ENCODE peak calls at places on chromosomes 2 and 18, in nine cellular contexts. One of them, this sample, is unnamed.

GRCh38 chr18:56112984-56113383 is 525.0 kb upstream of the TCF4 start:
- DNase-seq in GM06990: no peak
- DNase-seq in BJ: no peak
- DNase-seq in H9: no peak
- DNase-seq in colonic mucosa: no peak
- DNase-seq in GM12878: peak; percentile 4
- DNase-seq in A549: no peak
- DNase-seq in type B pancreatic cell: no peak
- DNase-seq in glutamatergic neuron: no peak
- DNase-seq in this sample: no peak

GRCh38 chr2:197576631-197577030 is 60.8 kb downstream of the MOB4 start:
- DNase-seq in BJ: peak; percentile 15
- DNase-seq in glutamatergic neuron: no peak
- DNase-seq in H9: no peak
- DNase-seq in colonic mucosa: no peak
- DNase-seq in GM06990: no peak
- DNase-seq in GM12878: no peak
- DNase-seq in A549: peak; percentile 24
- DNase-seq in type B pancreatic cell: no peak
- DNase-seq in this sample: no peak

GRCh38 chr2:128644745-128645256 is 326.1 kb upstream of the HS6ST1 start:
- DNase-seq in H9: peak; percentile 90
- DNase-seq in GM06990: no peak
- DNase-seq in GM12878: no peak
- DNase-seq in colonic mucosa: no peak
- DNase-seq in BJ: no peak
- DNase-seq in glutamatergic neuron: peak; percentile 9
- DNase-seq in A549: no peak
- DNase-seq in type B pancreatic cell: peak; percentile 54
- DNase-seq in this sample: no peak

GRCh38 chr2:138630164-138630563 is 128.6 kb downstream of the SPOPL start:
- DNase-seq in colonic mucosa: no peak
- DNase-seq in glutamatergic neuron: peak; percentile 76
- DNase-seq in type B pancreatic cell: no peak
- DNase-seq in H9: no peak
- DNase-seq in GM06990: no peak
- DNase-seq in GM12878: no peak
- DNase-seq in A549: no peak
- DNase-seq in BJ: no peak
- DNase-seq in this sample: no peak

GRCh38 chr18:21682276-21683051 is 22.1 kb downstream of the ABHD3 start:
- DNase-seq in GM06990: peak; percentile 61
- DNase-seq in type B pancreatic cell: no peak
- DNase-seq in H9: no peak
- DNase-seq in colonic mucosa: no peak
- DNase-seq in A549: no peak
- DNase-seq in GM12878: peak; percentile 39
- DNase-seq in glutamatergic neuron: no peak
- DNase-seq in BJ: peak; percentile 45
- DNase-seq in this sample: no peak

GRCh38 chr2:83860320-83860719 is 598.8 kb downstream of the SUCLG1 start:
- DNase-seq in colonic mucosa: no peak
- DNase-seq in A549: no peak
- DNase-seq in GM06990: no peak
- DNase-seq in glutamatergic neuron: no peak
- DNase-seq in H9: no peak
- DNase-seq in type B pancreatic cell: no peak
- DNase-seq in BJ: no peak
- DNase-seq in GM12878: no peak
- DNase-seq in this sample: no peak

GRCh38 chr18:50917021-50917420 is 38.1 kb downstream of the ME2 start:
- DNase-seq in GM12878: no peak
- DNase-seq in glutamatergic neuron: no peak
- DNase-seq in A549: no peak
- DNase-seq in H9: no peak
- DNase-seq in BJ: no peak
- DNase-seq in type B pancreatic cell: no peak
- DNase-seq in colonic mucosa: no peak
- DNase-seq in GM06990: no peak
- DNase-seq in this sample: no peak

GRCh38 chr2:11467749-11468148 is 1.8 kb upstream of the E2F6 start:
- DNase-seq in A549: no peak
- DNase-seq in type B pancreatic cell: no peak
- DNase-seq in H9: no peak
- DNase-seq in colonic mucosa: no peak
- DNase-seq in GM12878: no peak
- DNase-seq in GM06990: no peak
- DNase-seq in BJ: no peak
- DNase-seq in glutamatergic neuron: no peak
- DNase-seq in this sample: no peak

GRCh38 chr18:22912835-22913234 is 20.3 kb upstream of the RBBP8 start:
- DNase-seq in GM12878: no peak
- DNase-seq in type B pancreatic cell: no peak
- DNase-seq in BJ: no peak
- DNase-seq in colonic mucosa: no peak
- DNase-seq in H9: no peak
- DNase-seq in GM06990: no peak
- DNase-seq in glutamatergic neuron: no peak
- DNase-seq in A549: no peak
- DNase-seq in this sample: no peak

GRCh38 chr2:36318547-36318946 is 37.0 kb upstream of the CRIM1 start:
- DNase-seq in glutamatergic neuron: no peak
- DNase-seq in GM12878: no peak
- DNase-seq in colonic mucosa: no peak
- DNase-seq in BJ: no peak
- DNase-seq in GM06990: no peak
- DNase-seq in H9: no peak
- DNase-seq in type B pancreatic cell: no peak
- DNase-seq in A549: no peak
- DNase-seq in this sample: no peak

GRCh38 chr18:79200546-79201268 is 131.5 kb downstream of the ATP9B start:
- DNase-seq in BJ: no peak
- DNase-seq in GM12878: no peak
- DNase-seq in H9: peak; percentile 85
- DNase-seq in type B pancreatic cell: no peak
- DNase-seq in glutamatergic neuron: peak; percentile 50
- DNase-seq in A549: no peak
- DNase-seq in GM06990: peak; percentile 50
- DNase-seq in colonic mucosa: peak; percentile 29
- DNase-seq in this sample: no peak

GRCh38 chr2:10157293-10157692 is 34.8 kb downstream of the RRM2 start:
- DNase-seq in H9: no peak
- DNase-seq in BJ: no peak
- DNase-seq in GM12878: no peak
- DNase-seq in GM06990: no peak
- DNase-seq in colonic mucosa: no peak
- DNase-seq in glutamatergic neuron: no peak
- DNase-seq in type B pancreatic cell: no peak
- DNase-seq in A549: peak; percentile 44
- DNase-seq in this sample: no peak

GRCh38 chr2:33495683-33496082 is 19.2 kb downstream of the RASGRP3 start:
- DNase-seq in type B pancreatic cell: no peak
- DNase-seq in colonic mucosa: no peak
- DNase-seq in A549: no peak
- DNase-seq in GM06990: no peak
- DNase-seq in GM12878: no peak
- DNase-seq in BJ: no peak
- DNase-seq in H9: no peak
- DNase-seq in glutamatergic neuron: no peak
- DNase-seq in this sample: no peak

DNA sequence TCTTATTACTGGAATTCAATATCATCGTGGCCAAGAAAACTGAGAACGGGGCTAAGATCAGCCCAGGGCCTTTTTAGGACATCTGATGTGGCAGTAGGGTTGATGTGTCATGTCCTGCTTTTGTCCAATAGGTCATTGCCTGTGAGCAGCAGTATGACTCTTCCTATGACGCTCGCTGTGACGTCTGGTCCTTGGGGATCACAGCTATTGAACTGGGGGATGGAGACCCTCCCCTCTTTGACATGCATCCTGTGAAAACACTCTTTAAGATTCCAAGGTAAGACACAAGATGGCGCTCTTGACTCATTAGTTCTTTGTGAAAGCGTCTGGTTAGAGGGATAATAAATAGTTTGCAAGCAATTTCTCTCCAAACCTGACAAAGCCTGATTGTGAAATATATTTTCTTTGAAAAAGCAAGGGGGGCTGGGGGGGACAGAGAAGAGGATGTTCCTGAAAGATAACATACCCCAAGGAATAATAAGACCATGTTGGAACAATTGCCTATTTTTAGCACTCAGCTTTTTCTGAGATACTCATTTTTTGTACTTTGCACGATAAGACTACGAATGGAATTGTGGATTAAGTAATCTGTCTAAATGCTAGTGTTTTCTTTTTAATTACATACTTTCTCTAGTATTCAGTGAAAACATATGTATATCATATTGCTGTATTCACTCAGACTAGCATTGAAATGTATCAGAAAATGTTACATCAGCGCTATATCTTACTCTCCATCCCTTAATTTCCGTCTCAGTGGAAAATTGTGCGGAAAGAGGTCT is 58.1 kb downstream of the MYO3B start:
- DNase-seq in GM06990: no peak
- DNase-seq in colonic mucosa: no peak
- DNase-seq in H9: peak; percentile 50
- DNase-seq in BJ: no peak
- DNase-seq in GM12878: no peak
- DNase-seq in glutamatergic neuron: peak; percentile 86
- DNase-seq in type B pancreatic cell: no peak
- DNase-seq in A549: peak; percentile 16
- DNase-seq in this sample: no peak
- TF ChIP-seq CTCF in GM06990: peak; percentile 67
- TF ChIP-seq CTCF in colonic mucosa: peak; percentile 38
- TF ChIP-seq CTCF in H9: peak; percentile 79
- TF ChIP-seq CTCF in BJ: peak; percentile 55
- TF ChIP-seq CTCF in GM12878: peak; percentile 68
- TF ChIP-seq CTCF in glutamatergic neuron: peak; percentile 72
- TF ChIP-seq CTCF in type B pancreatic cell: peak; percentile 86
- TF ChIP-seq CTCF in A549: peak; percentile 69
- TF ChIP-seq CTCF in this sample: peak; percentile 66

GRCh38 chr2:177434475-177434874 is 41.9 kb downstream of the AGPS start:
- DNase-seq in BJ: no peak
- DNase-seq in type B pancreatic cell: no peak
- DNase-seq in H9: no peak
- DNase-seq in GM12878: no peak
- DNase-seq in A549: no peak
- DNase-seq in glutamatergic neuron: no peak
- DNase-seq in GM06990: no peak
- DNase-seq in colonic mucosa: no peak
- DNase-seq in this sample: no peak

GRCh38 chr2:177430425-177430824 is 37.9 kb downstream of the AGPS start:
- DNase-seq in glutamatergic neuron: no peak
- DNase-seq in BJ: no peak
- DNase-seq in colonic mucosa: no peak
- DNase-seq in H9: no peak
- DNase-seq in GM06990: no peak
- DNase-seq in type B pancreatic cell: no peak
- DNase-seq in A549: no peak
- DNase-seq in GM12878: no peak
- DNase-seq in this sample: no peak

GRCh38 chr2:177432703-177433102 is 40.1 kb downstream of the AGPS start:
- DNase-seq in GM06990: no peak
- DNase-seq in glutamatergic neuron: no peak
- DNase-seq in type B pancreatic cell: no peak
- DNase-seq in colonic mucosa: no peak
- DNase-seq in H9: no peak
- DNase-seq in BJ: no peak
- DNase-seq in A549: no peak
- DNase-seq in GM12878: no peak
- DNase-seq in this sample: no peak

GRCh38 chr2:177429688-177430325 is 37.2 kb downstream of the AGPS start:
- DNase-seq in GM06990: no peak
- DNase-seq in type B pancreatic cell: no peak
- DNase-seq in GM12878: no peak
- DNase-seq in H9: no peak
- DNase-seq in colonic mucosa: no peak
- DNase-seq in A549: no peak
- DNase-seq in glutamatergic neuron: peak; percentile 25
- DNase-seq in BJ: peak; percentile 63
- DNase-seq in this sample: no peak

GRCh38 chr2:177433402-177433801 is 40.8 kb downstream of the AGPS start:
- DNase-seq in BJ: no peak
- DNase-seq in colonic mucosa: no peak
- DNase-seq in GM12878: no peak
- DNase-seq in A549: no peak
- DNase-seq in glutamatergic neuron: no peak
- DNase-seq in H9: no peak
- DNase-seq in GM06990: no peak
- DNase-seq in type B pancreatic cell: no peak
- DNase-seq in this sample: no peak
- TF ChIP-seq CTCF in BJ: no peak
- TF ChIP-seq CTCF in colonic mucosa: no peak
- TF ChIP-seq CTCF in GM12878: no peak
- TF ChIP-seq CTCF in A549: no peak
- TF ChIP-seq CTCF in glutamatergic neuron: no peak
- TF ChIP-seq CTCF in H9: no peak
- TF ChIP-seq CTCF in GM06990: no peak
- TF ChIP-seq CTCF in type B pancreatic cell: peak; percentile 30
- TF ChIP-seq CTCF in this sample: no peak

DNA sequence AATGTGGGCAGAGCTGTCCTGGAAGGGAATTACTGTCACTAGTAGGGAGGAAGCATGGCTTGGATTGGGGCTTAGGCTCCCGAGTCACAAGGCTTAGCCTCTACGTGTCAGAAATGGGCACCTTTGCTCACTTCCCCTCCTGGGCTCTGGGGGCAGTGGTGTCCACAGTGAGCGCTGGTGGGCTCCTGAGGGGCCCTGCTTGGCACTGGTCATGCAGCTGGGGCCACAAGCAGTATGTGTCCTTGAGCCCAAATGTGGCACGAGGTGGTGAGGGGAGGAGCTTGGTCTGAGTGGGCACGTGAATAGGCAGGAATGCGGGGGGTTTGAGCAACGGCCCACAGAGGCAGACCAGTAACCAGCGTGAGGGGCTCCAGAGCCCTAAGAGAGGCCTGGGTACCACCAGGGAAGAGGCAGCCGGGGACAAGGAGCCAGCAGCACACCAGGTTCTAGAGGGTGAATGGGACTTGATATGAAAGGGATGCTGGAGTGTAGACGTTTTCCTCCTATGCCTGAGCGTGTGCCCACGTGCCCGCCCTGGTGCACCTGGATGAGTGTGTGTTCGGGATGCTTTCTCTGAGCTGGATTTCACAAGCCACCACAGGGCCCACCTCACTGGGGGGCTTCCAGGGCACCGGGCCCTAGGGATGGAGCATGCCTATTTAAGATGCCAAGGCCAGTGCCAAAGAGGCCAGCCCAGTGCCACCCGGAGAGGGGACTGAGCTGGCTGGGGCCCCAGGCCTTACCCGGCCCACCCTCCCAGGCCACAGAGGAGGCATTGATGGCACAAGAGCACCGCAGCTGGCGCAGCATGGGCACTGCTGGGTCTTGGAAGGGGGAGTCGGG is 22.8 kb upstream of the PTMA start:
- DNase-seq in GM12878: no peak
- DNase-seq in H9: peak; percentile 69
- DNase-seq in GM06990: no peak
- DNase-seq in colonic mucosa: no peak
- DNase-seq in glutamatergic neuron: no peak
- DNase-seq in BJ: no peak
- DNase-seq in A549: no peak
- DNase-seq in type B pancreatic cell: no peak
- DNase-seq in this sample: no peak
- TF ChIP-seq CTCF in GM12878: peak; percentile 47
- TF ChIP-seq CTCF in H9: peak; percentile 63
- TF ChIP-seq CTCF in GM06990: peak; percentile 34
- TF ChIP-seq CTCF in colonic mucosa: no peak
- TF ChIP-seq CTCF in glutamatergic neuron: no peak
- TF ChIP-seq CTCF in BJ: peak; percentile 25
- TF ChIP-seq CTCF in A549: peak; percentile 5
- TF ChIP-seq CTCF in type B pancreatic cell: peak; percentile 54
- TF ChIP-seq CTCF in this sample: peak; percentile 54

GRCh38 chr2:240245706-240246105 is 105.2 kb upstream of the OTOS start:
- DNase-seq in colonic mucosa: peak; percentile 14
- DNase-seq in GM12878: no peak
- DNase-seq in type B pancreatic cell: no peak
- DNase-seq in H9: peak; percentile 31
- DNase-seq in GM06990: no peak
- DNase-seq in A549: no peak
- DNase-seq in BJ: no peak
- DNase-seq in glutamatergic neuron: peak; percentile 71
- DNase-seq in this sample: no peak
- TF ChIP-seq CTCF in colonic mucosa: no peak
- TF ChIP-seq CTCF in GM12878: no peak
- TF ChIP-seq CTCF in type B pancreatic cell: no peak
- TF ChIP-seq CTCF in H9: no peak
- TF ChIP-seq CTCF in GM06990: no peak
- TF ChIP-seq CTCF in A549: no peak
- TF ChIP-seq CTCF in BJ: no peak
- TF ChIP-seq CTCF in glutamatergic neuron: no peak
- TF ChIP-seq CTCF in this sample: no peak

This sample was measured in GM12864.